ENCODE peak calls at places on chromosomes 16 and 17, in eight cellular contexts. One of them, this sample, is unnamed.

GRCh38 chr17:64357191-64357981 is 33.3 kb downstream of the PECAM1 start:
- DNase-seq in AG09309: peak
- DNase-seq in uterus: peak
- DNase-seq in cardiac fibroblast: peak
- DNase-seq in fibroblast of lung: peak
- DNase-seq in iPS DF 6.9: no peak
- DNase-seq in body of pancreas: no peak
- DNase-seq in DND-41: no peak
- DNase-seq in this sample: no peak

GRCh38 chr17:65254166-65254565 is 117.0 kb downstream of the RGS9 start:
- DNase-seq in AG09309: no peak
- DNase-seq in uterus: no peak
- DNase-seq in cardiac fibroblast: peak
- DNase-seq in fibroblast of lung: peak
- DNase-seq in iPS DF 6.9: no peak
- DNase-seq in body of pancreas: no peak
- DNase-seq in DND-41: no peak
- DNase-seq in this sample: no peak

GRCh38 chr17:61175298-61176142 is 224.1 kb upstream of the TBX2 start:
- DNase-seq in AG09309: no peak
- DNase-seq in uterus: no peak
- DNase-seq in cardiac fibroblast: no peak
- DNase-seq in fibroblast of lung: no peak
- DNase-seq in iPS DF 6.9: no peak
- DNase-seq in body of pancreas: no peak
- DNase-seq in DND-41: no peak
- DNase-seq in this sample: no peak

GRCh38 chr16:71610936-71611871 is 14.8 kb upstream of the MARVELD3 start:
- DNase-seq in AG09309: no peak
- DNase-seq in uterus: no peak
- DNase-seq in cardiac fibroblast: peak
- DNase-seq in fibroblast of lung: peak
- DNase-seq in iPS DF 6.9: peak
- DNase-seq in body of pancreas: peak
- DNase-seq in DND-41: peak
- DNase-seq in this sample: peak

GRCh38 chr17:19457830-19458271 is 46.8 kb downstream of the RNF112 start:
- DNase-seq in AG09309: no peak
- DNase-seq in uterus: no peak
- DNase-seq in cardiac fibroblast: no peak
- DNase-seq in fibroblast of lung: no peak
- DNase-seq in iPS DF 6.9: no peak
- DNase-seq in body of pancreas: no peak
- DNase-seq in DND-41: no peak
- DNase-seq in this sample: no peak

GRCh38 chr16:83781-84615 is 6.0 kb downstream of the MPG start:
- DNase-seq in AG09309: no peak
- DNase-seq in uterus: no peak
- DNase-seq in cardiac fibroblast: peak
- DNase-seq in fibroblast of lung: peak
- DNase-seq in iPS DF 6.9: no peak
- DNase-seq in body of pancreas: no peak
- DNase-seq in DND-41: peak
- DNase-seq in this sample: peak

GRCh38 chr17:76025294-76025693 is 1.8 kb downstream of the EVPL start:
- DNase-seq in AG09309: no peak
- DNase-seq in uterus: no peak
- DNase-seq in cardiac fibroblast: no peak
- DNase-seq in fibroblast of lung: no peak
- DNase-seq in iPS DF 6.9: no peak
- DNase-seq in body of pancreas: no peak
- DNase-seq in DND-41: no peak
- DNase-seq in this sample: no peak

GRCh38 chr17:78151514-78152008 is 5.4 kb downstream of the C17orf99 start:
- DNase-seq in AG09309: no peak
- DNase-seq in uterus: no peak
- DNase-seq in cardiac fibroblast: peak
- DNase-seq in fibroblast of lung: no peak
- DNase-seq in iPS DF 6.9: no peak
- DNase-seq in body of pancreas: peak
- DNase-seq in DND-41: no peak
- DNase-seq in this sample: no peak

GRCh38 chr16:81585785-81586184 is 141.2 kb downstream of the CMIP start:
- DNase-seq in AG09309: no peak
- DNase-seq in uterus: no peak
- DNase-seq in cardiac fibroblast: peak
- DNase-seq in fibroblast of lung: no peak
- DNase-seq in iPS DF 6.9: peak
- DNase-seq in body of pancreas: no peak
- DNase-seq in DND-41: no peak
- DNase-seq in this sample: no peak

GRCh38 chr17:53740312-53740711 is 82.4 kb upstream of the KIF2B start:
- DNase-seq in AG09309: no peak
- DNase-seq in uterus: no peak
- DNase-seq in cardiac fibroblast: no peak
- DNase-seq in fibroblast of lung: no peak
- DNase-seq in iPS DF 6.9: no peak
- DNase-seq in body of pancreas: no peak
- DNase-seq in DND-41: no peak
- DNase-seq in this sample: no peak

GRCh38 chr17:14330492-14330920 is 29.6 kb downstream of the HS3ST3B1 start:
- DNase-seq in AG09309: no peak
- DNase-seq in uterus: no peak
- DNase-seq in cardiac fibroblast: no peak
- DNase-seq in fibroblast of lung: peak
- DNase-seq in iPS DF 6.9: no peak
- DNase-seq in body of pancreas: no peak
- DNase-seq in DND-41: no peak
- DNase-seq in this sample: no peak

GRCh38 chr17:29089601-29090044 is 46.7 kb downstream of the PIPOX start:
- DNase-seq in AG09309: no peak
- DNase-seq in uterus: no peak
- DNase-seq in cardiac fibroblast: no peak
- DNase-seq in fibroblast of lung: no peak
- DNase-seq in iPS DF 6.9: no peak
- DNase-seq in body of pancreas: no peak
- DNase-seq in DND-41: no peak
- DNase-seq in this sample: no peak

GRCh38 chr17:28335201-28335958 is at the start of the genes IFT20 and TNFAIP1:
- DNase-seq in AG09309: peak
- DNase-seq in uterus: peak
- DNase-seq in cardiac fibroblast: peak
- DNase-seq in fibroblast of lung: peak
- DNase-seq in iPS DF 6.9: peak
- DNase-seq in body of pancreas: peak
- DNase-seq in DND-41: peak
- DNase-seq in this sample: peak

GRCh38 chr17:17797119-17797809 is 39.5 kb downstream of the SREBF1 start:
- DNase-seq in AG09309: no peak
- DNase-seq in uterus: no peak
- DNase-seq in cardiac fibroblast: no peak
- DNase-seq in fibroblast of lung: no peak
- DNase-seq in iPS DF 6.9: no peak
- DNase-seq in body of pancreas: no peak
- DNase-seq in DND-41: no peak
- DNase-seq in this sample: no peak

GRCh38 chr16:82609140-82609539 is 17.6 kb upstream of the CDH13 start:
- DNase-seq in AG09309: no peak
- DNase-seq in uterus: no peak
- DNase-seq in cardiac fibroblast: no peak
- DNase-seq in fibroblast of lung: no peak
- DNase-seq in iPS DF 6.9: no peak
- DNase-seq in body of pancreas: no peak
- DNase-seq in DND-41: no peak
- DNase-seq in this sample: no peak

GRCh38 chr16:77277141-77277540 is 77.9 kb downstream of the SYCE1L start:
- DNase-seq in AG09309: no peak
- DNase-seq in uterus: no peak
- DNase-seq in cardiac fibroblast: no peak
- DNase-seq in fibroblast of lung: no peak
- DNase-seq in iPS DF 6.9: no peak
- DNase-seq in body of pancreas: no peak
- DNase-seq in DND-41: no peak
- DNase-seq in this sample: no peak

GRCh38 chr17:11608396-11608795 is 10.1 kb downstream of the DNAH9 start:
- DNase-seq in AG09309: no peak
- DNase-seq in uterus: peak
- DNase-seq in cardiac fibroblast: no peak
- DNase-seq in fibroblast of lung: no peak
- DNase-seq in iPS DF 6.9: no peak
- DNase-seq in body of pancreas: peak
- DNase-seq in DND-41: no peak
- DNase-seq in this sample: no peak

GRCh38 chr17:77322534-77323412 is 182.0 kb downstream of the SEC14L1 start:
- DNase-seq in AG09309: peak
- DNase-seq in uterus: peak
- DNase-seq in cardiac fibroblast: peak
- DNase-seq in fibroblast of lung: peak
- DNase-seq in iPS DF 6.9: no peak
- DNase-seq in body of pancreas: peak
- DNase-seq in DND-41: no peak
- DNase-seq in this sample: no peak

GRCh38 chr17:59764292-59764741 is 56.9 kb downstream of the VMP1 start:
- DNase-seq in AG09309: no peak
- DNase-seq in uterus: no peak
- DNase-seq in cardiac fibroblast: no peak
- DNase-seq in fibroblast of lung: peak
- DNase-seq in iPS DF 6.9: no peak
- DNase-seq in body of pancreas: no peak
- DNase-seq in DND-41: no peak
- DNase-seq in this sample: no peak

GRCh38 chr16:75379911-75380847 is 53.1 kb downstream of the CFDP1 start:
- DNase-seq in AG09309: no peak
- DNase-seq in uterus: no peak
- DNase-seq in cardiac fibroblast: no peak
- DNase-seq in fibroblast of lung: no peak
- DNase-seq in iPS DF 6.9: no peak
- DNase-seq in body of pancreas: no peak
- DNase-seq in DND-41: peak
- DNase-seq in this sample: peak

GRCh38 chr17:28908640-28909098 is 5.8 kb upstream of the DHRS13 start:
- DNase-seq in AG09309: no peak
- DNase-seq in uterus: peak
- DNase-seq in cardiac fibroblast: peak
- DNase-seq in fibroblast of lung: peak
- DNase-seq in iPS DF 6.9: no peak
- DNase-seq in body of pancreas: no peak
- DNase-seq in DND-41: no peak
- DNase-seq in this sample: no peak

GRCh38 chr17:62703269-62703775 is 75.9 kb downstream of the MRC2 start:
- DNase-seq in AG09309: no peak
- DNase-seq in uterus: peak
- DNase-seq in cardiac fibroblast: peak
- DNase-seq in fibroblast of lung: peak
- DNase-seq in iPS DF 6.9: no peak
- DNase-seq in body of pancreas: peak
- DNase-seq in DND-41: no peak
- DNase-seq in this sample: no peak
- H3K4me3 ChIP-seq in AG09309: peak
- H3K4me3 ChIP-seq in uterus: no peak
- H3K4me3 ChIP-seq in cardiac fibroblast: peak
- H3K4me3 ChIP-seq in fibroblast of lung: no peak
- H3K4me3 ChIP-seq in iPS DF 6.9: peak
- H3K4me3 ChIP-seq in body of pancreas: no peak
- H3K4me3 ChIP-seq in DND-41: peak
- H3K4me3 ChIP-seq in this sample: peak

GRCh38 chr17:79920751-79921410 is 81.6 kb upstream of the CBX4 start:
- DNase-seq in AG09309: no peak
- DNase-seq in uterus: no peak
- DNase-seq in cardiac fibroblast: no peak
- DNase-seq in fibroblast of lung: no peak
- DNase-seq in iPS DF 6.9: no peak
- DNase-seq in body of pancreas: no peak
- DNase-seq in DND-41: no peak
- DNase-seq in this sample: no peak
- H3K4me3 ChIP-seq in AG09309: no peak
- H3K4me3 ChIP-seq in uterus: no peak
- H3K4me3 ChIP-seq in cardiac fibroblast: no peak
- H3K4me3 ChIP-seq in fibroblast of lung: no peak
- H3K4me3 ChIP-seq in iPS DF 6.9: no peak
- H3K4me3 ChIP-seq in body of pancreas: no peak
- H3K4me3 ChIP-seq in DND-41: no peak
- H3K4me3 ChIP-seq in this sample: no peak

GRCh38 chr16:66591018-66591417 is 11.8 kb downstream of the CMTM2 start:
- DNase-seq in AG09309: no peak
- DNase-seq in uterus: no peak
- DNase-seq in cardiac fibroblast: no peak
- DNase-seq in fibroblast of lung: no peak
- DNase-seq in iPS DF 6.9: no peak
- DNase-seq in body of pancreas: no peak
- DNase-seq in DND-41: no peak
- DNase-seq in this sample: no peak

GRCh38 chr16:66592241-66592640 is 12.3 kb upstream of the CMTM3 start:
- DNase-seq in AG09309: no peak
- DNase-seq in uterus: no peak
- DNase-seq in cardiac fibroblast: no peak
- DNase-seq in fibroblast of lung: no peak
- DNase-seq in iPS DF 6.9: no peak
- DNase-seq in body of pancreas: no peak
- DNase-seq in DND-41: no peak
- DNase-seq in this sample: no peak

GRCh38 chr16:66587881-66588600 is 8.8 kb downstream of the CMTM2 start:
- DNase-seq in AG09309: no peak
- DNase-seq in uterus: no peak
- DNase-seq in cardiac fibroblast: no peak
- DNase-seq in fibroblast of lung: no peak
- DNase-seq in iPS DF 6.9: no peak
- DNase-seq in body of pancreas: no peak
- DNase-seq in DND-41: no peak
- DNase-seq in this sample: no peak

GRCh38 chr16:66588981-66589713 is 9.9 kb downstream of the CMTM2 start:
- DNase-seq in AG09309: no peak
- DNase-seq in uterus: no peak
- DNase-seq in cardiac fibroblast: peak
- DNase-seq in fibroblast of lung: peak
- DNase-seq in iPS DF 6.9: no peak
- DNase-seq in body of pancreas: no peak
- DNase-seq in DND-41: peak
- DNase-seq in this sample: peak

GRCh38 chr16:66590322-66590721 is 11.1 kb downstream of the CMTM2 start:
- DNase-seq in AG09309: no peak
- DNase-seq in uterus: no peak
- DNase-seq in cardiac fibroblast: no peak
- DNase-seq in fibroblast of lung: no peak
- DNase-seq in iPS DF 6.9: no peak
- DNase-seq in body of pancreas: no peak
- DNase-seq in DND-41: peak
- DNase-seq in this sample: peak
- H3K4me3 ChIP-seq in AG09309: no peak
- H3K4me3 ChIP-seq in uterus: no peak
- H3K4me3 ChIP-seq in cardiac fibroblast: no peak
- H3K4me3 ChIP-seq in fibroblast of lung: no peak
- H3K4me3 ChIP-seq in iPS DF 6.9: no peak
- H3K4me3 ChIP-seq in body of pancreas: no peak
- H3K4me3 ChIP-seq in DND-41: peak
- H3K4me3 ChIP-seq in this sample: peak

GRCh38 chr17:39769974-39770587 is 32.3 kb downstream of the GRB7 start:
- DNase-seq in AG09309: peak
- DNase-seq in uterus: no peak
- DNase-seq in cardiac fibroblast: peak
- DNase-seq in fibroblast of lung: no peak
- DNase-seq in iPS DF 6.9: no peak
- DNase-seq in body of pancreas: no peak
- DNase-seq in DND-41: peak
- DNase-seq in this sample: peak
- H3K4me3 ChIP-seq in AG09309: no peak
- H3K4me3 ChIP-seq in uterus: no peak
- H3K4me3 ChIP-seq in cardiac fibroblast: no peak
- H3K4me3 ChIP-seq in fibroblast of lung: no peak
- H3K4me3 ChIP-seq in iPS DF 6.9: no peak
- H3K4me3 ChIP-seq in body of pancreas: no peak
- H3K4me3 ChIP-seq in DND-41: no peak
- H3K4me3 ChIP-seq in this sample: no peak

This sample was measured in Jurkat, Clone E6-1.